ENCODE peak calls at places on chromosomes 11 and 22, in eight cellular contexts. R is naive B cell, Z is NCI-H446, V is NCI-H2081, E is GM10248, X is A549, A is lung microvascular endothelial cell, C is Karpas-422. Y is an unnamed sample.

GRCh38 chr11:2853997-2854560 is 31.5 kb downstream of the CDKN1C start:
- DNase-seq in R (no peak), Z (no peak), V (no peak), E (no peak), X (no peak), A (no peak), C (no peak), Y (peak; percentile 4)

GRCh38 chr11:8233691-8234424 is 29.8 kb downstream of the LMO1 start:
- DNase-seq in R (no peak), Z (peak; percentile 42), V (no peak), E (no peak), X (peak; percentile 51), A (no peak), C (no peak), Y (peak; percentile 80)

GRCh38 chr22:45880732-45881523 is 96.0 kb downstream of the WNT7B start:
- DNase-seq in R (no peak), Z (no peak), V (no peak), E (no peak), X (no peak), A (no peak), C (no peak), Y (no peak)

GRCh38 chr11:22508691-22509090 is 116.9 kb downstream of the FANCF start:
- DNase-seq in R (no peak), Z (peak; percentile 83), V (no peak), E (no peak), X (no peak), A (no peak), C (no peak), Y (no peak)

GRCh38 chr11:2265396-2265795 is 5.0 kb downstream of the ASCL2 start:
- DNase-seq in R (peak; percentile 70), Z (no peak), V (no peak), E (no peak), X (no peak), A (no peak), C (peak; percentile 79), Y (no peak)

GRCh38 chr11:3914807-3915206 is 59.3 kb downstream of the STIM1 start:
- DNase-seq in R (peak; percentile 46), Z (no peak), V (no peak), E (no peak), X (no peak), A (no peak), C (no peak), Y (no peak)

GRCh38 chr11:122140535-122140934 is 24.5 kb upstream of the BLID start:
- DNase-seq in R (no peak), Z (no peak), V (no peak), E (no peak), X (no peak), A (no peak), C (no peak), Y (peak; percentile 66)

GRCh38 chr11:120525285-120526085 is 13.9 kb downstream of the GRIK4 start:
- DNase-seq in R (no peak), Z (no peak), V (no peak), E (no peak), X (no peak), A (no peak), C (no peak), Y (no peak)

GRCh38 chr11:13168281-13168680 is 109.3 kb upstream of the BMAL1 start:
- DNase-seq in R (no peak), Z (peak; percentile 24), V (no peak), E (no peak), X (no peak), A (no peak), C (no peak), Y (no peak)

GRCh38 chr11:118434123-118434552 is 2.2 kb upstream of the KMT2A start:
- DNase-seq in R (no peak), Z (no peak), V (no peak), E (no peak), X (no peak), A (peak; percentile 45), C (no peak), Y (no peak)

GRCh38 chr11:117417856-117418255 is 90.2 kb downstream of the CEP164 start:
- DNase-seq in R (no peak), Z (no peak), V (no peak), E (no peak), X (no peak), A (no peak), C (no peak), Y (no peak)

GRCh38 chr22:19619144-19620009 is 94.9 kb upstream of the SEPTIN5 start:
- DNase-seq in R (peak; percentile 25), Z (no peak), V (no peak), E (peak; percentile 74), X (no peak), A (peak; percentile 68), C (peak; percentile 96), Y (no peak)

GRCh38 chr22:28995551-28995950 is 66.1 kb downstream of the C22orf31 start:
- DNase-seq in R (no peak), Z (no peak), V (no peak), E (no peak), X (no peak), A (no peak), C (no peak), Y (no peak)

GRCh38 chr11:125591659-125592304 is 870 bp upstream of the STT3A start:
- DNase-seq in R (peak; percentile 39), Z (no peak), V (no peak), E (peak; percentile 41), X (no peak), A (peak; percentile 62), C (peak; percentile 54), Y (peak; percentile 49)

GRCh38 chr11:31921066-31921465 is 109.9 kb upstream of the PAX6 start:
- DNase-seq in R (no peak), Z (peak; percentile 28), V (no peak), E (no peak), X (no peak), A (no peak), C (no peak), Y (peak; percentile 35)

GRCh38 chr11:69916806-69917387 is 97.7 kb upstream of the FGF3 start:
- DNase-seq in R (no peak), Z (no peak), V (no peak), E (no peak), X (no peak), A (no peak), C (no peak), Y (no peak)

GRCh38 chr22:44628856-44629255 is 73.1 kb upstream of the PRR5 start:
- DNase-seq in R (no peak), Z (no peak), V (no peak), E (no peak), X (no peak), A (no peak), C (no peak), Y (no peak)

GRCh38 chr11:83272627-83273026 is 13.5 kb downstream of the CCDC90B start:
- DNase-seq in R (no peak), Z (no peak), V (no peak), E (no peak), X (no peak), A (no peak), C (no peak), Y (peak; percentile 67)

GRCh38 chr22:40487663-40488249 is 117.4 kb downstream of the SGSM3 start:
- DNase-seq in R (peak; percentile 29), Z (peak; percentile 46), V (peak; percentile 7), E (peak; percentile 43), X (peak; percentile 50), A (peak; percentile 66), C (peak; percentile 79), Y (peak; percentile 38)

GRCh38 chr11:36162909-36163434 is 126.3 kb downstream of the COMMD9 start:
- DNase-seq in R (no peak), Z (peak; percentile 58), V (peak; percentile 29), E (no peak), X (no peak), A (no peak), C (no peak), Y (no peak)

GRCh38 chr11:131056036-131056435 is 139.8 kb upstream of the SNX19 start:
- DNase-seq in R (no peak), Z (no peak), V (no peak), E (no peak), X (no peak), A (no peak), C (no peak), Y (no peak)

GRCh38 chr22:19641983-19642451 is 72.3 kb upstream of the SEPTIN5 start:
- DNase-seq in R (no peak), Z (no peak), V (no peak), E (no peak), X (no peak), A (no peak), C (no peak), Y (no peak)

GRCh38 chr11:20488352-20488751 is 100.8 kb downstream of the PRMT3 start:
- DNase-seq in R (no peak), Z (peak; percentile 47), V (peak; percentile 74), E (no peak), X (no peak), A (no peak), C (no peak), Y (no peak)

GRCh38 chr22:41543854-41544670 is at the start of gene POLR3H:
- DNase-seq in R (peak; percentile 95), Z (peak; percentile 98), V (peak; percentile 95), E (peak; percentile 100), X (peak; percentile 93), A (peak; percentile 98), C (peak; percentile 99), Y (peak; percentile 98)

GRCh38 chr11:132595711-132596111 is 936.6 kb downstream of the OPCML start:
- DNase-seq in R (no peak), Z (no peak), V (peak; percentile 39), E (no peak), X (no peak), A (peak; percentile 58), C (no peak), Y (no peak)

GRCh38 chr11:12284321-12285050 is 92.9 kb upstream of the PARVA start:
- DNase-seq in R (no peak), Z (no peak), V (no peak), E (peak; percentile 2), X (no peak), A (no peak), C (no peak), Y (no peak)

GRCh38 chr11:121372671-121373429 is 79.3 kb upstream of the SORL1 start:
- DNase-seq in R (peak; percentile 58), Z (no peak), V (no peak), E (peak; percentile 64), X (no peak), A (no peak), C (peak; percentile 81), Y (no peak)

GRCh38 chr11:30147293-30147692 is 83.5 kb upstream of the FSHB start:
- DNase-seq in R (no peak), Z (no peak), V (no peak), E (no peak), X (no peak), A (no peak), C (no peak), Y (no peak)

GRCh38 chr11:20962581-20962980 is 293.2 kb downstream of the NELL1 start:
- DNase-seq in R (no peak), Z (no peak), V (no peak), E (no peak), X (no peak), A (no peak), C (no peak), Y (no peak)

GRCh38 chr11:107651672-107652071 is 60.2 kb downstream of the SLN start:
- DNase-seq in R (no peak), Z (peak; percentile 13), V (no peak), E (no peak), X (peak; percentile 1), A (no peak), C (no peak), Y (peak; percentile 3)